ENCODE peak calls at places on chromosomes 1 and 21, in seven cellular contexts. R, X, H, O, T, Y and V are unnamed samples. For H3K4me1, the result is how much of the 10 kb centered on the place peaks cover.

GRCh38 chr1:53949023-53949611 is 3.0 kb downstream of the LRRC42 start:
- DNase-seq in H (peak), X (no peak), O (no peak), Y (no peak), R (no peak), T (no peak), V (no peak)

GRCh38 chr1:229094476-229095311 is 176.2 kb upstream of the RAB4A start:
- DNase-seq in R (no peak), Y (no peak), H (peak), X (no peak), T (no peak), O (no peak), V (no peak)

GRCh38 chr1:46219551-46220520 is 16.7 kb downstream of the LURAP1 start:
- DNase-seq in X (no peak), O (no peak), T (no peak), R (no peak), H (peak), Y (no peak), V (no peak)

GRCh38 chr1:151992345-151993083 is 1.1 kb downstream of the S100A10 start:
- DNase-seq in Y (no peak), X (peak), T (peak), H (peak), O (peak), R (peak), V (peak)

GRCh38 chr1:41471658-41472057 is 12.8 kb downstream of the EDN2 start:
- DNase-seq in H (no peak), T (no peak), Y (no peak), X (no peak), O (no peak), R (no peak), V (no peak)

GRCh38 chr1:152188673-152189591 is 29.9 kb upstream of the RPTN start:
- DNase-seq in Y (no peak), H (peak), R (no peak), X (no peak), O (no peak), T (peak), V (peak)

GRCh38 chr1:218312509-218312908 is 27.4 kb downstream of the RRP15 start:
- DNase-seq in T (no peak), R (no peak), H (peak), X (no peak), O (no peak), Y (no peak), V (no peak)

GRCh38 chr1:53608071-53608470 is 130.9 kb downstream of the GLIS1 start:
- DNase-seq in R (no peak), H (no peak), Y (no peak), X (no peak), T (no peak), O (no peak), V (no peak)

GRCh38 chr1:59219926-59220325 is 77.0 kb upstream of the FGGY start:
- DNase-seq in R (no peak), O (no peak), Y (no peak), T (no peak), H (no peak), X (no peak), V (no peak)

GRCh38 chr1:180144659-180145357 is 9.9 kb upstream of the QSOX1 start:
- DNase-seq in X (no peak), H (no peak), R (peak), O (no peak), Y (no peak), T (no peak), V (no peak)

GRCh38 chr1:232467073-232467760 is 162.7 kb downstream of the SIPA1L2 start:
- DNase-seq in H (no peak), X (no peak), R (no peak), Y (no peak), O (no peak), T (no peak), V (no peak)

GRCh38 chr1:87642581-87643129 is 314.0 kb downstream of the LMO4 start:
- DNase-seq in R (no peak), Y (no peak), O (no peak), H (peak), X (no peak), T (no peak), V (no peak)

GRCh38 chr1:110243146-110243545 is 33.0 kb downstream of the KCNC4 start:
- DNase-seq in H (no peak), X (no peak), T (no peak), O (no peak), R (no peak), Y (no peak), V (no peak)

GRCh38 chr1:17957588-17958267 is 149.9 kb upstream of the IGSF21 start:
- DNase-seq in H (peak), R (no peak), X (no peak), T (no peak), O (no peak), Y (no peak), V (no peak)

GRCh38 chr1:201149400-201149799 is 4.9 kb downstream of the TMEM9 start:
- DNase-seq in Y (no peak), T (no peak), R (no peak), X (peak), H (peak), O (no peak), V (no peak)

GRCh38 chr1:244005455-244005854 is 45.6 kb upstream of the ZBTB18 start:
- DNase-seq in H (no peak), R (no peak), O (no peak), T (no peak), Y (no peak), X (no peak), V (no peak)

GRCh38 chr1:4655674-4656532 is 1.5 kb downstream of the AJAP1 start:
- DNase-seq in H (peak), O (no peak), R (no peak), Y (no peak), X (no peak), T (no peak), V (no peak)

GRCh38 chr1:115771847-115772457 is 3.4 kb upstream of the CASQ2 start:
- DNase-seq in H (peak), X (peak), T (peak), Y (peak), R (peak), O (no peak), V (no peak)

GRCh38 chr1:11534846-11535245 is 55.9 kb downstream of the DISP3 start:
- DNase-seq in Y (no peak), R (no peak), T (no peak), H (no peak), X (no peak), O (no peak), V (no peak)

GRCh38 chr1:10853701-10854100 is 57.3 kb upstream of the CASZ1 start:
- DNase-seq in O (no peak), R (no peak), X (no peak), T (no peak), Y (no peak), H (no peak), V (no peak)

GRCh38 chr1:183185941-183186490 is at the start of gene LAMC2:
- DNase-seq in X (peak), R (no peak), O (no peak), Y (no peak), H (no peak), T (peak), V (no peak)

GRCh38 chr21:34844924-34845238 is 176.1 kb downstream of the CLIC6 start:
- DNase-seq in R (no peak), O (no peak), T (no peak), H (no peak), Y (no peak), X (no peak), V (no peak)

GRCh38 chr21:44892536-44893277 is 19.2 kb upstream of the PTTG1IP start:
- DNase-seq in R (no peak), O (no peak), Y (no peak), T (peak), H (peak), X (no peak), V (peak)

GRCh38 chr1:151312439-151313225 is 14.6 kb downstream of the PI4KB start:
- DNase-seq in O (no peak), H (peak), X (no peak), T (no peak), Y (no peak), R (no peak), V (no peak)

GRCh38 chr1:90821793-90822359 is 104.8 kb upstream of the BARHL2 start:
- DNase-seq in X (no peak), O (no peak), Y (no peak), H (no peak), T (no peak), R (no peak), V (no peak)

GRCh38 chr1:209106237-209106741 is 477.2 kb upstream of the CAMK1G start:
- DNase-seq in Y (no peak), T (no peak), R (no peak), X (no peak), O (no peak), H (peak), V (no peak)

GRCh38 chr1:81225769-81226602 is 574.7 kb upstream of the ADGRL2 start:
- DNase-seq in X (no peak), O (no peak), Y (peak), R (no peak), H (no peak), T (no peak), V (no peak)

GRCh38 chr1:189175889-189176288 is 1301.8 kb downstream of the BRINP3 start:
- DNase-seq in T (no peak), H (no peak), X (no peak), R (no peak), Y (no peak), O (no peak), V (no peak)

GRCh38 chr1:65527211-65527610 is 106.7 kb downstream of the LEPR start:
- DNase-seq in R (no peak), X (no peak), O (no peak), Y (no peak), T (no peak), H (peak), V (no peak)

GRCh38 chr1:25098717-25099116 is 133.6 kb downstream of the SYF2 start:
- DNase-seq in O (no peak), T (no peak), X (no peak), H (peak), Y (no peak), R (no peak), V (no peak)

GRCh38 chr1:119453021-119453420 is 38.1 kb downstream of the HSD3B2 start:
- DNase-seq in Y (no peak), R (no peak), H (peak), T (no peak), X (peak), O (no peak), V (no peak)

GRCh38 chr1:158020877-158021630 is 27.6 kb downstream of the KIRREL1 start:
- DNase-seq in X (no peak), T (no peak), Y (no peak), H (peak), O (no peak), R (no peak), V (no peak)

GRCh38 chr21:41642399-41642798 is 124.5 kb downstream of the RIPK4 start:
- DNase-seq in R (no peak), Y (no peak), X (peak), O (no peak), T (no peak), H (peak), V (no peak)

GRCh38 chr1:239763850-239764249 is 327.8 kb upstream of the FMN2 start:
- DNase-seq in R (no peak), Y (no peak), X (no peak), H (no peak), T (no peak), O (no peak), V (no peak)

GRCh38 chr1:28887418-28887834 is 26.9 kb upstream of the EPB41 start:
- DNase-seq in R (no peak), O (no peak), Y (no peak), T (peak), H (peak), X (no peak), V (peak)

GRCh38 chr1:44030606-44031050 is 634 bp downstream of the SLC6A9 start:
- DNase-seq in Y (no peak), T (no peak), R (no peak), O (no peak), X (no peak), H (peak), V (no peak)

GRCh38 chr1:213466578-213466977 is 415.5 kb downstream of the RPS6KC1 start:
- DNase-seq in O (no peak), X (peak), T (no peak), H (no peak), Y (no peak), R (no peak), V (no peak)

GRCh38 chr1:9592510-9593075 is 3.9 kb downstream of the TMEM201 start:
- DNase-seq in Y (no peak), R (no peak), O (no peak), H (no peak), T (no peak), X (no peak), V (no peak)
- H3K4me1 ChIP-seq in Y (under half), R (half or more), O (half or more), H (under half), T (under half), X (under half), V (under half)

DNA sequence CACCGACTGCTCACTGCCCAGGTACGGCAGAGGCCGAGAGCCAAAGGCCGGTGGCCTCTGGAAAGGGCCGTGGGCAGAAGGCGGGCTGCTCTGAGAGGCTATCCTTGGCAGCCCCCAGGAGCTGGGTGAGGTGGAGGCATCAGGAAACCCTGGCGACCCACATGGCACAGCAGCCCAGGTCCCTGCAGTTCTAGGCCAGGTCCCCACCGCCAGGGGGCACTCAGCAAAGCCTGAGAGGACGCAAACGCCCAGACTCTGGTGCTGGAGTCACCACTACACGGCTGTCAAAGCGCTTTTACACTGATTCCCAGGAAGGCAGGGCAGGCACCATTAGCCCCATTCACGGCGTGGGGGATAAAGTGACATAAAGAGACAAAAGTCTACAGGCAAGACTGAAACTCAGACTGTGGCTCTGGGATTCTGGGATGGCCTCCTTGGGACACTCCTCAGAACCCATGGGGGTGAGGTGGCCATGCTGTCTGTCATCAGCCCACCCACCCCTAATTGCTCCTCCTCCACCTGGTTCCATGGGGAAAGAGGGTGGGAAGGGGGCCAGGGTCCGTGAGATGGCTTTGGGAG is 4.9 kb downstream of the PLEKHG5 start:
- DNase-seq in O (no peak), T (peak), X (peak), R (no peak), H (peak), Y (no peak), V (peak)
- H3K4me3 ChIP-seq in O (peak), T (peak), X (no peak), R (peak), H (no peak), Y (no peak), V (no peak)

GRCh38 chr21:31162827-31163226 is 124.6 kb upstream of the KRTAP19-8 start:
- DNase-seq in R (no peak), X (no peak), O (no peak), T (no peak), Y (no peak), H (peak), V (no peak)
- H3K4me1 ChIP-seq in R (under half), X (under half), O (under half), T (under half), Y (under half), H (under half), V (under half)

GRCh38 chr21:43774163-43774562 is 1.9 kb downstream of the CSTB start:
- DNase-seq in O (no peak), T (no peak), R (no peak), X (no peak), Y (no peak), H (no peak), V (no peak)

GRCh38 chr21:43777953-43778352 is 1.8 kb upstream of the CSTB start:
- DNase-seq in H (no peak), T (no peak), X (no peak), R (no peak), O (no peak), Y (no peak), V (no peak)

GRCh38 chr21:43778469-43779335 is 2.6 kb upstream of the CSTB start:
- DNase-seq in H (no peak), R (no peak), Y (no peak), O (no peak), X (peak), T (no peak), V (no peak)

GRCh38 chr21:43775190-43775589 is 918 bp downstream of the CSTB start:
- DNase-seq in O (no peak), T (no peak), R (no peak), Y (no peak), H (no peak), X (no peak), V (no peak)

DNA sequence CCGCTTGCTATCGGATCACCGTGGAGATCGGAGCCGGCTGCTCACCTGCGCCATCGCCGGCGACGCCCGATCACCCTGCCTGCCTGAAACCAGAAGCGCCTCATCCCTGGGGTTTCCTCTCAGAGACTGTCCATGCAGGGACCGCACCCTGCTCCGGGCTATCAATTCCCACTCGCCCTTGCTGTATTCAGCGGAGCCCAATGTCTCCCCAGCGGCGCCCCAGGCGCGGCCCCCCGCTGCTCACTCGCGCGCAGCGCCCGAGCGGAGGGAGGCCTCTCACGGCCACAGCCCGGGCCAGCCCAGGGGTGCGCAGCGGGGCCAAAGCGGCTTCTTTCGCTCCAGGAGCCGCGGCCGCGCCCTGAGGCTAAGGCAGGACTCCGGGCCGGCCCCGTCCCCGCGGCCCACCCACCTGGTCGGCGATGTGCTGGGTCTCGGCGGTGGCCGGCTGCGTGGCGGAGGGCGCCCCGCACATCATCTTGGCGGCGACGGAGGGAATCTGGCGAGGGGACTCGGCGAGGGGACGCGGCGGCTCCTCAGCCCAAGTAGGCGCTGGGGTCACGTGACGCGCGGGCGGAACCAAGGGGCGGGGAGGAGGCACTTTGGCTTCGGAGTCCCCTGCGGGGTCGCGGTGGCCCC is at the start of gene CSTB:
- DNase-seq in X (no peak), Y (no peak), H (peak), T (peak), O (no peak), R (no peak), V (peak)
- H3K4me3 ChIP-seq in X (peak), Y (peak), H (peak), T (peak), O (peak), R (peak), V (peak)